ENCODE peak calls at places on chromosomes 4 and X, in four cellular contexts. X is gastrocnemius medialis, R is fibroblast of lung, Z is breast epithelium. I is an unnamed sample.

GRCh38 chr4:145957307-145957706 is 18.7 kb upstream of the ZNF827 start:
- DNase-seq in R (no peak), Z (no peak), X (no peak), I (no peak)

GRCh38 chr4:38091636-38092035 is 131.4 kb downstream of the PTTG2 start:
- DNase-seq in X (no peak), R (peak; percentile 43), Z (no peak), I (no peak)

GRCh38 chr4:64781737-64782326 is 372.6 kb upstream of the TECRL start:
- DNase-seq in X (no peak), R (peak; percentile 13), Z (no peak), I (no peak)

GRCh38 chr4:123673971-123674370 is 277.4 kb downstream of the SPRY1 start:
- DNase-seq in Z (no peak), R (no peak), X (no peak), I (no peak)

GRCh38 chr4:36348403-36348938 is 67.1 kb downstream of the DTHD1 start:
- DNase-seq in Z (no peak), X (no peak), R (no peak), I (no peak)

GRCh38 chr4:150782921-150783320 is 201.0 kb downstream of the MAB21L2 start:
- DNase-seq in Z (no peak), R (peak; percentile 36), X (no peak), I (no peak)

GRCh38 chr4:118772149-118773081 is 63.5 kb downstream of the SEC24D start:
- DNase-seq in Z (no peak), R (peak; percentile 83), X (no peak), I (no peak)

GRCh38 chr4:7371122-7371941 is 63.4 kb downstream of the PSAPL1 start:
- DNase-seq in Z (no peak), R (no peak), X (no peak), I (no peak)

GRCh38 chr4:84480082-84480481 is 19.0 kb downstream of the NKX6-1 start:
- DNase-seq in R (no peak), X (no peak), Z (no peak), I (no peak)

GRCh38 chrX:17590892-17591740 is 146.2 kb upstream of the SCML1 start:
- DNase-seq in X (peak; percentile 9), Z (no peak), R (peak; percentile 94), I (no peak)

GRCh38 chr4:176838611-176839411 is 46.1 kb upstream of the VEGFC start:
- DNase-seq in Z (no peak), X (no peak), R (peak; percentile 64), I (no peak)

GRCh38 chr4:153318696-153319320 is 25.7 kb upstream of the MND1 start:
- DNase-seq in R (peak; percentile 74), X (no peak), Z (no peak), I (no peak)

GRCh38 chr4:7806080-7806630 is 133.5 kb downstream of the AFAP1 start:
- DNase-seq in R (peak; percentile 93), X (peak; percentile 35), Z (no peak), I (no peak)

GRCh38 chrX:8607326-8607725 is 124.6 kb downstream of the ANOS1 start:
- DNase-seq in R (peak; percentile 52), Z (no peak), X (peak; percentile 2), I (no peak)

GRCh38 chr4:2787230-2788100 is 5.4 kb upstream of the SH3BP2 start:
- DNase-seq in Z (no peak), R (no peak), X (no peak), I (no peak)

GRCh38 chrX:21440911-21441310 is 66.7 kb downstream of the CNKSR2 start:
- DNase-seq in Z (no peak), X (no peak), R (no peak), I (no peak)

GRCh38 chr4:119942806-119943205 is 123.8 kb downstream of the MAD2L1 start:
- DNase-seq in X (no peak), R (no peak), Z (no peak), I (no peak)

GRCh38 chr4:86091201-86091600 is 268.7 kb downstream of the MAPK10 start:
- DNase-seq in Z (no peak), X (no peak), R (no peak), I (no peak)

GRCh38 chr4:3873446-3874415 is 107.5 kb downstream of the ADRA2C start:
- DNase-seq in Z (no peak), R (no peak), X (no peak), I (no peak)

GRCh38 chr4:173490817-173491518 is 39.1 kb downstream of the HAND2 start:
- DNase-seq in R (peak; percentile 91), X (no peak), Z (no peak), I (no peak)

GRCh38 chr4:169070071-169070894 is 60.2 kb upstream of the CBR4 start:
- DNase-seq in Z (peak; percentile 82), R (no peak), X (no peak), I (no peak)

GRCh38 chr4:85862896-85863295 is 387.9 kb downstream of the ARHGAP24 start:
- DNase-seq in R (no peak), X (no peak), Z (no peak), I (no peak)

GRCh38 chr4:16896871-16897270 is 1.6 kb downstream of the LDB2 start:
- DNase-seq in X (no peak), R (peak; percentile 83), Z (no peak), I (no peak)
- H3K27ac ChIP-seq in X (peak overlapping the region; percentile 75), R (peak overlapping the region; percentile 63), Z (peak overlapping the region; percentile 42), I (no peak overlapping the region)

GRCh38 chr4:422587-422986 is 76.4 kb downstream of the ZNF721 start:
- DNase-seq in R (no peak), Z (no peak), X (no peak), I (no peak)
- H3K9me3 ChIP-seq in R (no peaks in the 10 kb centered on the region), Z (peaks cover 100% of the 10 kb centered on the region), X (peaks cover 15% of the 10 kb centered on the region), I (peaks cover 62% of the 10 kb centered on the region)

DNA sequence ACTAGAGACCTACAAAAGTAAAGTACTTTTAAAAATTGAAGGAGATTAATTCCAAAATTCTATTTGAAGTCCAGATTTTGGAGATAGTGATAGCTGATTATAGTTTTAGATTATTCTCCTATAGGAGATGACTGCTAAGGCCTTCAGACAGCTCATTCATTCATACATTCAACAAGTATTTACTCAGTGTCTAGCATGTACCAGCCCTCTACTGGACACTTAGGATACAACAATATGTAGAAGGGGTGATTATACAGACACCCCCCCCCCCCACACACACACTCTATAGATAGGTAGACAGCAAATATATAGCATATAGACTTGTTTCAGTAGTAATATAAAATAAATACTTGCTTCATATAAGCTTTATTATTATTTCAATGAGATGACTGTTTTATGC is 60.4 kb upstream of the TAF9B start:
- DNase-seq in R (no peak), Z (no peak), X (no peak), I (no peak)
- H3K4me1 ChIP-seq in R (no peaks in the 10 kb centered on the region), Z (no peaks in the 10 kb centered on the region), X (no peaks in the 10 kb centered on the region), I (no peaks in the 10 kb centered on the region)

GRCh38 chr4:16032871-16033505 is 50.8 kb downstream of the PROM1 start:
- DNase-seq in X (no peak), R (no peak), Z (no peak), I (no peak)

GRCh38 chr4:16037901-16038300 is 45.9 kb downstream of the PROM1 start:
- DNase-seq in R (no peak), Z (no peak), X (no peak), I (no peak)

GRCh38 chr4:16031554-16032381 is 52.1 kb downstream of the PROM1 start:
- DNase-seq in R (no peak), Z (no peak), X (no peak), I (no peak)

GRCh38 chr4:16032382-16032743 is 51.5 kb downstream of the PROM1 start:
- DNase-seq in X (no peak), R (no peak), Z (no peak), I (no peak)

DNA sequence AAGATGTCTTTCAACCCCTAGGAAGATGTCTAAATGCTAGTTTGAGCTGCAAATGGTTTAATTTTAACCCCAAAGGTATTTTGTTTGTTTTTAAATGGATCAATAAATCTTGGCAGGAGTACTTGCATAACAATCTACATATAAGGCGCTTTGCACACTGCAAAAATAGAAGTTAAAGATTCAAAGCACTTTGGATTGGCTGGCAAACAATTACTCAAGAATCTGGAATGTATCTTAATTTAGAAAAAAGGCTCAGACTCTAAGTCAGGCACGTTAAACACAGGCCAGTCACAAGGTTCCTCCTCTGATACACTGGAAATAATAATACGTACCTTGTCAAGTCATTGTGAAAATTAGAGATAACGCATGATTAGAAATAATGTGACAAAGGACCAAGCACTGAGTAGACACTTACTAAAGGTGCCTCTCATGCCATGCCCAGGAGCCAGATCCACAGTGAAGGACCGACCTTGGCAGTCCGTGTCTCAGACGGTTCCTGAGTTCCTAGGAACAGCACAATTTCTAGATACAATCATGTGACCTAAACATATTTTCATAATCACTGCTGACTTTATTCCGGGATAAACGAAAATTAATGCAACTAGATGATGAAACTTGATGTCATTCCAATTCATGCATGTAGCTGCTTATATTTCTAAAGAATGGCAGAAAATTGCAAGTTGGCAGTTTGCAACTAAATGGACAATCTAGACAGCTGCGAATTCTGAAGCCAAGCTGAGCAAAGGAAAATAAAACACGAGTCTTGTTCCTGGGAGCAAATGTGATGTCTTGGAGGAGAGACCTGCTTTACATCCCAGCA is 49.6 kb downstream of the PROM1 start:
- DNase-seq in Z (no peak), X (no peak), R (peak; percentile 67), I (no peak)
- H3K27ac ChIP-seq in Z (no peak overlapping the region), X (no peak overlapping the region), R (no peak overlapping the region), I (no peak overlapping the region)

I was measured in effector memory CD4-positive, alpha-beta T cell.